ENCODE peak calls at places on chromosomes 4 and X, in five cellular contexts. H is cardiac muscle cell, N is IMR-90, X is transverse colon, Y is upper lobe of left lung. O is an unnamed sample. For H3K9me3, the result is how much of the 10 kb centered on the place peaks cover.

GRCh38 chr4:38820329-38821061 is 15.9 kb upstream of the TLR1 start:
- DNase-seq in H (no peak), N (no peak), X (no peak), Y (no peak), O (no peak)

GRCh38 chrX:121103381-121103780 is 56.0 kb downstream of the GLUD2 start:
- DNase-seq in H (peak), N (no peak), X (no peak), Y (no peak), O (no peak)

GRCh38 chr4:169956441-169956840 is 69.8 kb downstream of the MFAP3L start:
- DNase-seq in H (no peak), N (no peak), X (no peak), Y (no peak), O (no peak)

GRCh38 chrX:16671005-16671404 is 21.0 kb downstream of the S100G start:
- DNase-seq in H (peak), N (peak), X (no peak), Y (no peak), O (no peak)

GRCh38 chr4:3420606-3420955 is 21.2 kb upstream of the HGFAC start:
- DNase-seq in H (no peak), N (no peak), X (no peak), Y (peak), O (no peak)

GRCh38 chr4:28600958-28601357 is 1740.3 kb downstream of the STIM2 start:
- DNase-seq in H (no peak), N (no peak), X (no peak), Y (no peak), O (no peak)

GRCh38 chrX:108735087-108735679 is 1.2 kb downstream of the IRS4 start:
- DNase-seq in H (no peak), N (no peak), X (no peak), Y (peak), O (no peak)

GRCh38 chr4:8343967-8344331 is 74.4 kb downstream of the HTRA3 start:
- DNase-seq in H (no peak), N (no peak), X (no peak), Y (no peak), O (no peak)

GRCh38 chr4:153488006-153488718 is 22.0 kb downstream of the TMEM131L start:
- DNase-seq in H (peak), N (peak), X (peak), Y (peak), O (no peak)

GRCh38 chrX:28880136-28880535 is 292.9 kb downstream of the IL1RAPL1 start:
- DNase-seq in H (peak), N (peak), X (no peak), Y (no peak), O (no peak)

GRCh38 chr4:33386761-33387160 is 2666.6 kb downstream of the PCDH7 start:
- DNase-seq in H (peak), N (no peak), X (no peak), Y (no peak), O (no peak)

GRCh38 chr4:6926081-6926480 is 16.5 kb downstream of the TBC1D14 start:
- DNase-seq in H (no peak), N (no peak), X (no peak), Y (no peak), O (no peak)

GRCh38 chrX:43505759-43506158 is 150.3 kb upstream of the MAOA start:
- DNase-seq in H (no peak), N (no peak), X (no peak), Y (no peak), O (no peak)

GRCh38 chrX:136865270-136866168 is 15.0 kb downstream of the RBMX start:
- DNase-seq in H (no peak), N (no peak), X (no peak), Y (no peak), O (no peak)

GRCh38 chr4:164304861-164305260 is 449.1 kb upstream of the SMIM31 start:
- DNase-seq in H (no peak), N (no peak), X (no peak), Y (no peak), O (no peak)

GRCh38 chr4:159551268-159551667 is 448.4 kb downstream of the RAPGEF2 start:
- DNase-seq in H (peak), N (no peak), X (no peak), Y (no peak), O (no peak)

GRCh38 chr4:79772510-79772909 is 300.5 kb downstream of the ANTXR2 start:
- DNase-seq in H (no peak), N (no peak), X (no peak), Y (no peak), O (no peak)
- H3K9me3 ChIP-seq in H (under half), N (under half), X (under half), Y (under half), O (under half)

GRCh38 chrX:68696267-68696666 is 48.8 kb downstream of the STARD8 start:
- DNase-seq in H (no peak), N (no peak), X (no peak), Y (no peak), O (no peak)

GRCh38 chrX:68693481-68694410 is 46.3 kb downstream of the STARD8 start:
- DNase-seq in H (peak), N (peak), X (peak), Y (peak), O (no peak)

GRCh38 chrX:68695206-68695845 is 47.9 kb downstream of the STARD8 start:
- DNase-seq in H (no peak), N (no peak), X (no peak), Y (no peak), O (no peak)

GRCh38 chrX:68692651-68693050 is 45.2 kb downstream of the STARD8 start:
- DNase-seq in H (no peak), N (peak), X (no peak), Y (no peak), O (no peak)

GRCh38 chrX:68694429-68695205 is 47.2 kb downstream of the STARD8 start:
- DNase-seq in H (no peak), N (no peak), X (no peak), Y (no peak), O (no peak)
- H3K4me3 ChIP-seq in H (peak), N (peak), X (peak), Y (peak), O (no peak)

GRCh38 chr4:165476214-165477098 is 97.6 kb downstream of the CPE start:
- DNase-seq in H (peak), N (peak), X (no peak), Y (no peak), O (no peak)
- H3K9me3 ChIP-seq in H (under half), N (under half), X (under half), Y (under half), O (under half)

DNA sequence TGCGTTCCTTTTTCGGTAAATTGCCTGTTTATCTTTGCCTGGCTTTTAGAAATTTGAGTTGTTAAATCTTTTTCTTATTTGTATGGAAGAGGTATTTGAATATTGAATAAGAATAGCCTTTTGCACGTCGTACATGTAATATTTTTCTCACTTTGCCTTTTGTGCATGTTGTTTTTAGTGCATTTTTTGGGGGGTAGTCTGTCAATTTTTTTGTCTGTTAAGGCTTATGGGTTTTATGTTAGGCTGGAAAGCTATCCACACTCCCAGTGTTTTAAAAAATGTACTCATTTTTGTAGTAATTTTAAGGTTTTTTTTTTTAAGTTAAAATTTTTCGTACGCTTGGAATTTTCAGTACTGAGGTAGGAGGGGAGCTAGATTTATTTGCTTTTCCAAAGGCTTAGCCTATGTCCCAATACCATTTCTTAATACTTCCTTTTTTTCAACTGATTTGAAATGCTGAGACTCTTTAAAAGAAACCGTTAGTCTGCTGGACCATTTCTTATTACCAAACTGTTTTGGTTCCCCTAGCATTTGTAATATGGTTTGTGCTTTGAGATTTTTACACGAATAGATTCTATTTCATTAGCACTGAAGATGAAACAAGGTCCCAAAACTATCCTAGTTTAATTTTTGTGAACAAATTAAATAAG is 1.3 kb downstream of the HERC5 start:
- DNase-seq in H (no peak), N (no peak), X (no peak), Y (no peak), O (no peak)
- H3K4me3 ChIP-seq in H (no peak), N (no peak), X (peak), Y (peak), O (no peak)

GRCh38 chrX:105910563-105911105 is 88.3 kb downstream of the NRK start:
- DNase-seq in H (peak), N (no peak), X (no peak), Y (no peak), O (no peak)

GRCh38 chrX:105909576-105909975 is 87.2 kb downstream of the NRK start:
- DNase-seq in H (no peak), N (no peak), X (no peak), Y (no peak), O (no peak)
- H3K9me3 ChIP-seq in H (under half), N (under half), X (under half), Y (under half), O (under half)

GRCh38 chrX:40092808-40093435 is 4.8 kb downstream of the BCOR start:
- DNase-seq in H (no peak), N (no peak), X (no peak), Y (no peak), O (no peak)
- H3K4me3 ChIP-seq in H (no peak), N (no peak), X (no peak), Y (no peak), O (peak)

GRCh38 chr4:49000806-49001205 is 14.7 kb downstream of the CWH43 start:
- DNase-seq in H (no peak), N (no peak), X (no peak), Y (no peak), O (no peak)
- H3K9me3 ChIP-seq in H (under half), N (under half), X (under half), Y (under half), O (under half)

DNA sequence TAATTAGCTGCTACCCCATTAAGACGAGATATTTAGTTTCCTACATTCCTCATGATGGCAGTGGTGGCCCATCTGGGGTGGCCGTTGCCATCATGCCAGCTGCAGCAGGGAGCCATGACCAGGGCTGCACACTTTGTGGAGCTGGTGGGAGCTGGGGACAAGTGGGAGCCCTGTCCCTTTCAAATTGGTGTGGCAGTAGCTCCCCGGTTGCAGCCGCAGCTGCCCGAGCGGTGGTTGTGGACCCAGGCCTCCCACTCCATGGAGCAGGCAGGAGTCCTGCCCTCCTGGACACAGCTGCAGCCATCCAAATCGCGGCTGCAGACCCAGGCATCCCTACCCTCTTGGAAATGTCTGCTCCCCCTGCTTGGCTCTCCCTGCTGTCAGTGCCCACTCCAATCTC is 9.3 kb upstream of the SYTL5 start:
- DNase-seq in H (no peak), N (no peak), X (no peak), Y (peak), O (no peak)
- H3K4me3 ChIP-seq in H (no peak), N (no peak), X (no peak), Y (no peak), O (no peak)

GRCh38 chr4:26947318-26947717 is 86.7 kb downstream of the STIM2 start:
- DNase-seq in H (no peak), N (no peak), X (no peak), Y (no peak), O (no peak)
- H3K9me3 ChIP-seq in H (under half), N (under half), X (under half), Y (under half), O (under half)

GRCh38 chr4:88005086-88005485 is 2.3 kb upstream of the PKD2 start:
- DNase-seq in H (peak), N (peak), X (no peak), Y (no peak), O (no peak)
- H3K4me3 ChIP-seq in H (no peak), N (no peak), X (no peak), Y (no peak), O (no peak)

O was measured in iPS DF 6.9.